ENCODE peak calls at places on chromosomes 16 and 17, in five cellular contexts. W, J, L, H and Z are unnamed samples.

GRCh38 chr16:67767953-67768352 is 38.4 kb downstream of the RANBP10 start:
- DNase-seq in W (no peak), J (no peak), L (no peak), H (no peak), Z (no peak)

GRCh38 chr16:28161626-28162025 is 50.1 kb downstream of the XPO6 start:
- DNase-seq in W (no peak), J (no peak), L (no peak), H (no peak), Z (no peak)

GRCh38 chr16:54936979-54937672 is 6.5 kb downstream of the IRX5 start:
- DNase-seq in W (peak), J (no peak), L (no peak), H (no peak), Z (no peak)

GRCh38 chr16:79685871-79686270 is 85.3 kb upstream of the MAF start:
- DNase-seq in W (no peak), J (no peak), L (no peak), H (no peak), Z (no peak)

GRCh38 chr17:44144966-44145739 is 3.4 kb downstream of the HROB start:
- DNase-seq in W (no peak), J (no peak), L (no peak), H (no peak), Z (no peak)

GRCh38 chr16:11386791-11387546 is 41.7 kb downstream of the RMI2 start:
- DNase-seq in W (peak), J (peak), L (no peak), H (peak), Z (peak)

GRCh38 chr16:57405194-57405593 is 627 bp downstream of the CCL17 start:
- DNase-seq in W (no peak), J (no peak), L (no peak), H (no peak), Z (no peak)

GRCh38 chr17:47999612-48000011 is 28.7 kb downstream of the CDK5RAP3 start:
- DNase-seq in W (no peak), J (no peak), L (no peak), H (no peak), Z (no peak)

GRCh38 chr16:88413631-88414030 is 30.9 kb downstream of the ZNF469 start:
- DNase-seq in W (no peak), J (no peak), L (no peak), H (no peak), Z (no peak)

GRCh38 chr16:50154369-50154947 is 1.4 kb downstream of the TENT4B start:
- DNase-seq in W (no peak), J (no peak), L (no peak), H (peak), Z (no peak)

GRCh38 chr17:42692489-42692888 is 10.2 kb downstream of the CNTNAP1 start:
- DNase-seq in W (no peak), J (no peak), L (no peak), H (no peak), Z (no peak)

GRCh38 chr17:41655611-41656111 is 31.3 kb upstream of the KRT17 start:
- DNase-seq in W (peak), J (no peak), L (no peak), H (no peak), Z (no peak)

GRCh38 chr16:11583889-11584565 is 2.7 kb downstream of the LITAF start:
- DNase-seq in W (no peak), J (no peak), L (no peak), H (no peak), Z (peak)

GRCh38 chr16:57783116-57783515 is 19.2 kb downstream of the KIFC3 start:
- DNase-seq in W (no peak), J (no peak), L (no peak), H (no peak), Z (no peak)

GRCh38 chr17:81406117-81406953 is 11.1 kb downstream of the BAHCC1 start:
- DNase-seq in W (no peak), J (no peak), L (no peak), H (no peak), Z (no peak)

GRCh38 chr17:81410852-81411251 is 15.6 kb downstream of the BAHCC1 start:
- DNase-seq in W (no peak), J (no peak), L (no peak), H (no peak), Z (no peak)

GRCh38 chr17:81411305-81411704 is 16.0 kb downstream of the BAHCC1 start:
- DNase-seq in W (no peak), J (no peak), L (no peak), H (no peak), Z (no peak)

GRCh38 chr17:81408049-81408448 is 12.8 kb downstream of the BAHCC1 start:
- DNase-seq in W (no peak), J (no peak), L (no peak), H (no peak), Z (no peak)

DNA sequence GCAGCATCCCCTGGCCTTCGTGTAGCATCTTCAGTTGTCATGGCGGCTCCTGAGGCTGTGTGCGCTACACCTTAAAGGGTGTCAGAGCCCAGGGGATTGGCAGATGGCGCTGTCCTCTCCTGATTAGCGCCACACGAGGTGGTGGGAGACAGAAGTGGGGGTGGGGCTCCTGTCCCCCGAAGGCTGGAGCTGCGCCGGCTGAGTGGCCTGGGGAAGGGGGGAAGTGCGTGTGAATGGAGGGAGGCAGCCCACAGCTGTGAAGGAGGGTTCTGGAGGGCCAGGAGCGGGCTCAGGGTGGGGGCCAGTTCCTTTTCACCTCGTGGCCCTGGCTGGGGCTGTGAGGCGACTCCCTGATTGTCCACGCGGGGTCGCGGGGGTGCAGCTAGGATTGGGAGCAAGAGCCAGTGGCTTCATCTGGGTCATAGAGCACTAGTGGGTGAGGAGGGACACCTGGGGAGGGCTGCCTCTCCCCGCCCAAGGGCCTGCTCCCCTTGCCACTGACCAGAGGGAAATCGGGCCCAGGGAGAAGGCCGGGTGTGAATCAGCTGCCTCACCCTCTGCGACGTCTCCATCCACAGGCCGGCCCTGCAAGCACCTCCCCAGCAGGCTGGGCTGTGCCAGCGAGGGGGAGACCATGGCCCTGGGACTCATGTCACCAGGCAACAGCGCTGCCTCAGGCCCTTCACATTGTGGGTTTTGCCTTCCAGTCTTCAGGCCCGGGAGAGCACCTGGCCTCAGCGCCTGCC is 14.1 kb downstream of the BAHCC1 start:
- DNase-seq in W (peak), J (no peak), L (no peak), H (peak), Z (no peak)
- TF ChIP-seq ATF2 in W (no peak), J (no peak), L (no peak), H (no peak), Z (no peak)

DNA sequence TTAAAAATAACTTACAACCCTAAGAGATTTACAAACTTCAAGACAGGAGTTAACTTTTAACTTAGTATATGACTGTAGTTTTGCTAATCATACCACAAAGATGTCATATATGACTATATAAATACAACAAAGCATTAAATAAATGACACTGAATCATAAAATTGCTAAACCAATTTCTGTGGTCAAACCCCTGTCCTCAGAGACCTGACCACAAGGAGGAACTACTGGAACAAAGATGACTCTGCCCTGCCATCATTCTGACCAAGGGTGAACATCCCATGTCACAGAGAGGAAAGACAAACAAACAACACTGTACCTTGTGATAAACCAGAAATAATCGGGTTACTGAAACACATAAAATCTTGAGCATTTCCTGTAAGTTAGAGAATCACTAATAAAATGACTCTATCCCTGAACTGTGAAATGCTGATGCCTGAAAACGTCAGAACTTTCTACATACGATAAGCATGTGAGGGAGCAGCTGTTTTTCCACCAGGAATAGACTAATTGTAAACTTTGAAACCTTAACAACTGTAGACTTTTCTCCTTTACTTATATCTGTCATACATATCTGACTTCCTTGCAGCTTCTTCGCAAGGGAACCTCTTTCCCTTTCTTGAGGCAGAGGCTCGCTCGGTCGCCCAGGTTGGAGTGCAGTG is 47.9 kb downstream of the WDR59 start:
- DNase-seq in W (no peak), J (no peak), L (peak), H (no peak), Z (no peak)
- TF ChIP-seq ATF2 in W (no peak), J (no peak), L (peak), H (no peak), Z (no peak)

GRCh38 chr16:84836234-84836647 is 16.5 kb downstream of the CRISPLD2 start:
- DNase-seq in W (peak), J (peak), L (no peak), H (no peak), Z (no peak)
- TF ChIP-seq ATF2 in W (no peak), J (no peak), L (no peak), H (no peak), Z (no peak)

GRCh38 chr17:54063639-54064038 is 240.9 kb downstream of the KIF2B start:
- DNase-seq in W (no peak), J (no peak), L (no peak), H (no peak), Z (no peak)
- TF ChIP-seq ATF2 in W (no peak), J (no peak), L (no peak), H (no peak), Z (no peak)

GRCh38 chr17:35743911-35744328 is 9.1 kb downstream of the GAS2L2 start:
- DNase-seq in W (peak), J (no peak), L (no peak), H (no peak), Z (no peak)
- TF ChIP-seq ATF2 in W (no peak), J (no peak), L (no peak), H (no peak), Z (no peak)

GRCh38 chr16:9092963-9093477 is 1.6 kb downstream of the HAPSTR1 start:
- DNase-seq in W (peak), J (no peak), L (no peak), H (peak), Z (no peak)
- TF ChIP-seq ATF2 in W (no peak), J (no peak), L (no peak), H (no peak), Z (no peak)

DNA sequence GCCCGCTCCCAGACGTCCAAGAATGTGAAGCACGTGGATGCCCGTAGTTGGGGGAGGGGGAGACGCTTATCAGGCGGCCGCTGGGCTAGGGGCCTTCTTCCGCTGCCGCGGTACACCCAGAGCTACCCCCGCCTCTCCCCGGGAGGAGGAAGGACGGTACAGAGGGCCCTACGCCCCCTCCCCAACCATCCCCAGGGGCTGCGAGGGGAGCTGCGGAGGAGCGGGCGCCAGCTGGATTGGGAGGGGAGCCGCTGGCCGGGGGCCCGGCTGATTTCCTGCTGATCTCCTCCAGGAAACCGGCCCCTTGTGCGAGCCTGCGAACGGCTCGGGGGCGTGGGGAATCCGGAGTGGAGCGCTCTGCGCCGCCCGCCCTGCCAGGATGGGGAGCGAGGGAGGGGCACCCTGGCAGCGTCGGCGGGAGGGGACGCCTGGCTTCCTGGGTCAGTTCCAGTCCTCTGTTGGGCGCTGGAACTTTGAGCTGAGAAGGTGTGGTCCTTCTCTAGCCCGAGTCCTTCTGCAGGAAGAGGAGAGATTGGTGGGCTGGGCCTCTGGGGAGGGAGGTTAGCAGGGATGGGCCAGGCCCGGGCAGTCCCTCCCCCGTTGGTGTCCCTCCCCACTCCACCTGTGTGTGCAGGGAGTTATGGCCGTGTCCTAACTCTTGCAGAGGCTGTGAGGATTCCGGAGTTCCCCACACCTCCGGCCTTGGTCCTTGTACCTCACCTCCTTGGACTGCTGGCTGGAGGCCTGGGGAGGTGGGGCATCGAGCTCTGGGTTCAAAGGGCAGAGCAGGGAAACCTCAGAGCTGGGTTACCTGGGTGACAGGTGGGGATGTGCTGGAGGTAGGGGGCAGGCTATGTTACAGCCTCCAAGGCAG is 19.1 kb downstream of the GJD3 start:
- DNase-seq in W (peak), J (no peak), L (no peak), H (peak), Z (peak)
- TF ChIP-seq ATF2 in W (no peak), J (no peak), L (no peak), H (no peak), Z (no peak)